ENCODE peak calls at places on chromosomes 7 and 10, in six cellular contexts. H is foreskin fibroblast; D is spleen; B is hepatic stellate cell; F is IMR-90; A is stimulated activated CD4-positive, alpha-beta T cell treated with anti-CD3 and anti-CD28 coated beads, Interleukin-1b, Interleukin-23, amount 100 ng/mL, for 4 hours. W is an unnamed sample.

GRCh38 chr10:123144697-123145541 is 3.0 kb upstream of the HMX2 start:
- DNase-seq in F (no peak), A (no peak), D (no peak), H (no peak), B (no peak), W (no peak)

GRCh38 chr10:123748711-123749110 is 82.6 kb downstream of the GPR26 start:
- DNase-seq in F (no peak), D (no peak), B (no peak), A (no peak), H (no peak), W (no peak)

GRCh38 chr10:34528320-34528719 is 286.8 kb downstream of the PARD3 start:
- DNase-seq in B (peak; percentile 13), H (peak; percentile 63), F (peak; percentile 93), D (no peak), A (no peak), W (no peak)

GRCh38 chr10:58266826-58267712 is 625 bp downstream of the IPMK start:
- DNase-seq in H (peak; percentile 16), A (peak; percentile 8), D (peak; percentile 94), B (peak; percentile 40), F (peak; percentile 59), W (peak; percentile 91)

GRCh38 chr7:2553831-2554581 is 1.3 kb downstream of the BRAT1 start:
- DNase-seq in D (no peak), B (no peak), F (no peak), H (no peak), A (no peak), W (no peak)

GRCh38 chr7:150503581-150503980 is 11.1 kb upstream of the GIMAP7 start:
- DNase-seq in H (no peak), B (no peak), D (no peak), F (no peak), A (no peak), W (no peak)

GRCh38 chr7:94838717-94839116 is 68.7 kb upstream of the PPP1R9A start:
- DNase-seq in B (no peak), D (no peak), F (no peak), H (no peak), A (no peak), W (no peak)

GRCh38 chr10:67571503-67571902 is 124.5 kb downstream of the CTNNA3 start:
- DNase-seq in B (no peak), D (no peak), A (no peak), H (no peak), F (no peak), W (no peak)

GRCh38 chr7:90404777-90405176 is 1.5 kb downstream of the CLDN12 start:
- DNase-seq in A (no peak), H (peak; percentile 29), F (peak; percentile 30), B (no peak), D (no peak), W (no peak)

GRCh38 chr10:501596-501995 is 187.9 kb downstream of the DIP2C start:
- DNase-seq in D (peak; percentile 21), A (no peak), B (no peak), H (no peak), F (no peak), W (peak; percentile 45)

GRCh38 chr7:30225863-30226361 is 58.5 kb upstream of the ZNRF2 start:
- DNase-seq in A (no peak), F (peak; percentile 8), D (peak; percentile 79), H (no peak), B (no peak), W (no peak)

GRCh38 chr7:116736927-116737715 is 65.1 kb downstream of the MET start:
- DNase-seq in H (no peak), A (no peak), F (peak; percentile 48), B (no peak), D (no peak), W (no peak)

GRCh38 chr10:101828734-101829551 is 10.7 kb upstream of the OGA start:
- DNase-seq in D (peak; percentile 89), A (no peak), F (no peak), B (no peak), H (no peak), W (peak; percentile 88)

GRCh38 chr7:82194011-82194410 is 249.6 kb downstream of the CACNA2D1 start:
- DNase-seq in D (no peak), H (peak; percentile 62), F (peak; percentile 66), A (no peak), B (peak; percentile 11), W (no peak)

GRCh38 chr10:35643151-35643975 is 1.3 kb upstream of the FZD8 start:
- DNase-seq in H (peak; percentile 26), F (peak; percentile 66), B (peak; percentile 66), A (no peak), D (peak; percentile 82), W (peak; percentile 91)

GRCh38 chr7:35037526-35038339 is 448 bp upstream of the DPY19L1 start:
- DNase-seq in H (peak; percentile 96), F (peak; percentile 94), A (peak; percentile 73), D (peak; percentile 99), B (peak; percentile 94), W (peak; percentile 97)

GRCh38 chr10:71776528-71776927 is 3.2 kb upstream of the VSIR start:
- DNase-seq in B (no peak), A (no peak), D (peak; percentile 61), F (no peak), H (no peak), W (no peak)

GRCh38 chr10:79268717-79269116 is 78.6 kb upstream of the PPIF start:
- DNase-seq in A (no peak), H (no peak), B (no peak), F (no peak), D (no peak), W (no peak)

GRCh38 chr7:117875566-117875965 is 2.3 kb upstream of the CTTNBP2 start:
- DNase-seq in A (no peak), F (peak; percentile 28), B (peak; percentile 22), H (no peak), D (no peak), W (no peak)

GRCh38 chr7:23955600-23956149 is 245.7 kb downstream of the STK31 start:
- DNase-seq in H (no peak), F (no peak), B (no peak), A (no peak), D (no peak), W (no peak)

GRCh38 chr7:43716598-43716997 is 12.7 kb downstream of the COA1 start:
- DNase-seq in F (no peak), D (no peak), H (no peak), B (no peak), A (no peak), W (no peak)

W was measured in mesenteric fat pad.